ENCODE peak calls at places on chromosomes 3 and 15, in seven cellular contexts. D, S, M, T, Q, L and C are unnamed samples.
A peak's percentile ranks its signal among the peaks of the same experiment; 100 is the strongest.

GRCh38 chr15:35669021-35669420 is 123.1 kb upstream of the DPH6 start:
- DNase-seq in T (no peak), D (no peak), Q (no peak), S (no peak), L (no peak), M (no peak), C (no peak)

GRCh38 chr15:64264511-64264910 is 91.5 kb downstream of the CSNK1G1 start:
- DNase-seq in D (no peak), L (no peak), Q (no peak), S (no peak), M (no peak), T (no peak), C (no peak)

GRCh38 chr3:143897558-143898305 is 49.5 kb upstream of the SLC9A9 start:
- DNase-seq in T (no peak), Q (no peak), S (no peak), M (no peak), D (no peak), L (no peak), C (no peak)

GRCh38 chr3:124467980-124468902 is 262.0 kb upstream of the UMPS start:
- DNase-seq in Q (no peak), M (no peak), L (peak; percentile 20), D (no peak), S (peak; percentile 40), T (peak; percentile 41), C (peak; percentile 43)

GRCh38 chr3:102354818-102355515 is 79.8 kb upstream of the ZPLD1 start:
- DNase-seq in T (no peak), D (no peak), Q (no peak), S (no peak), L (no peak), M (no peak), C (no peak)

GRCh38 chr3:58167431-58168351 is 43.1 kb downstream of the DNASE1L3 start:
- DNase-seq in L (no peak), D (no peak), T (peak; percentile 74), Q (no peak), S (peak; percentile 82), M (peak; percentile 89), C (peak; percentile 77)

GRCh38 chr15:74913041-74913440 is 6.4 kb upstream of the FAM219B start:
- DNase-seq in D (no peak), M (no peak), L (no peak), T (no peak), S (no peak), Q (no peak), C (no peak)

GRCh38 chr15:73800662-73801345 is 47.7 kb upstream of the INSYN1 start:
- DNase-seq in T (no peak), Q (no peak), S (no peak), D (peak; percentile 14), L (no peak), M (peak; percentile 69), C (no peak)

GRCh38 chr3:160949460-160949859 is 155.7 kb downstream of the B3GALNT1 start:
- DNase-seq in D (no peak), Q (no peak), T (no peak), S (no peak), L (no peak), M (no peak), C (no peak)

GRCh38 chr3:5071061-5071460 is 51.0 kb upstream of the ARL8B start:
- DNase-seq in T (no peak), S (no peak), L (no peak), Q (no peak), D (no peak), M (no peak), C (no peak)

GRCh38 chr3:89847955-89848354 is 740.5 kb downstream of the EPHA3 start:
- DNase-seq in T (no peak), L (no peak), D (no peak), Q (no peak), S (no peak), M (no peak), C (no peak)

GRCh38 chr3:30473374-30474051 is 132.9 kb upstream of the TGFBR2 start:
- DNase-seq in M (peak; percentile 84), S (no peak), D (no peak), Q (no peak), T (peak; percentile 23), L (no peak), C (no peak)

DNA sequence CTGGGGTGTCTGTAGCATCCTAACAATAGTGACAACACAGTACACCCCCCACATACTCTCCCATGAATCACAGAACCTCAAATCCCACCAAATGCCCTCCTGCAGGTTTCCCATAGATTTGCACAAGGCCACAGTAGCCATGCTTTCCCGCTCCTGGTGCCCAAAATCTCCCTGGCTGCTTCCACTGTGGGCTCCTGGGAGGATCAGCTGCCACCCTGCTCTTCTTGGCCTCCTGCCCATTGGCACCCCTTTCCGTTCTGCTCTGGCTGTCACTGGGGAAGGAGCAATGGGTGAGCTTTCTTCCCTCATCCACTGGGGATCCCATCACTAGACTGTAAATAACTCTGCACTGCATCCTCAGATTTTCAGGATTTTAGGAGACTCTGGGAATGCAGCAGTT is 92.1 kb upstream of the SLC24A5 start:
- DNase-seq in T (no peak), L (no peak), Q (no peak), D (no peak), S (no peak), M (no peak), C (no peak)
- TF ChIP-seq POLR2A in T (no peak), L (no peak), Q (no peak), D (no peak), S (no peak), M (no peak), C (no peak)

DNA sequence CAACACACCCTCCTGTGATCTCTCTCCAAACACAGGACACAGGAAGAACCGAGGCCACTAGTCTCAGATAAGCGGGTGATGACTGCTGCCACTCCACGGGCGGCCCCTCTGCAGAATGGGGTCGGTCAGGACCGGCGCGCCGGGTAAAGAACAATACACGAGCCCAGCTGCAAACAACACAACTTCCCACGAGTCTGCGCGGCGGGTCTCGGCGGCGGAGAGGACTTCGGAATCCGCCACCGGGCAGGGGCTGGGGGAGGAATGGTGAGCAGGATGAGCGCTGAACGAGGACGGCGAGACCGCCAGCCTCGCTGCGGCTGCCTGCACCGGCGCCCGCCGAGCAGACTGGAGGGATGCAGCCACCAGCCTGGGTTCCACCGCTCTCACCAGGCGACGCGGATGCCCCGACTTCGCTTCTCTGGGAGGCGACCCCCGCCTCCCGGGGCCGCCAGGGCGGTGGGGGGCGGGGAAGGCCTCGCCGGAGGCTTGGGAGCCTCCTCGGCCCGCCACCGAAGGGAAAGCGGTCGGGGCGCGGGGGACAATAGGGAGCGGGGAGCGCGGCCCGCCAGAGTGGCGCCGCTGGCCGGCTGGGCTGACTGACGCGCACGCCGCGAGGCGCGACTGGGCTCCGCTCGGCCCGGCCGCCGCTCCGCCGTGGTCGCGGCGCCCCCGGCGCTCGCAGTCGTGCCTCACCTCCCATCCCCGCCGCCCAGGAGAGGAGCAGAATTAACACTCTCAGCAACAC is 548 bp downstream of the ADAM10 start:
- DNase-seq in T (peak; percentile 53), D (peak; percentile 91), S (peak; percentile 33), L (peak; percentile 39), Q (peak; percentile 56), M (peak; percentile 75), C (peak; percentile 37)
- TF ChIP-seq POLR2AphosphoS5 in T (peak; percentile 10), D (peak; percentile 53), S (no peak), L (peak; percentile 32), Q (peak; percentile 12), M (no peak), C (no peak)

DNA sequence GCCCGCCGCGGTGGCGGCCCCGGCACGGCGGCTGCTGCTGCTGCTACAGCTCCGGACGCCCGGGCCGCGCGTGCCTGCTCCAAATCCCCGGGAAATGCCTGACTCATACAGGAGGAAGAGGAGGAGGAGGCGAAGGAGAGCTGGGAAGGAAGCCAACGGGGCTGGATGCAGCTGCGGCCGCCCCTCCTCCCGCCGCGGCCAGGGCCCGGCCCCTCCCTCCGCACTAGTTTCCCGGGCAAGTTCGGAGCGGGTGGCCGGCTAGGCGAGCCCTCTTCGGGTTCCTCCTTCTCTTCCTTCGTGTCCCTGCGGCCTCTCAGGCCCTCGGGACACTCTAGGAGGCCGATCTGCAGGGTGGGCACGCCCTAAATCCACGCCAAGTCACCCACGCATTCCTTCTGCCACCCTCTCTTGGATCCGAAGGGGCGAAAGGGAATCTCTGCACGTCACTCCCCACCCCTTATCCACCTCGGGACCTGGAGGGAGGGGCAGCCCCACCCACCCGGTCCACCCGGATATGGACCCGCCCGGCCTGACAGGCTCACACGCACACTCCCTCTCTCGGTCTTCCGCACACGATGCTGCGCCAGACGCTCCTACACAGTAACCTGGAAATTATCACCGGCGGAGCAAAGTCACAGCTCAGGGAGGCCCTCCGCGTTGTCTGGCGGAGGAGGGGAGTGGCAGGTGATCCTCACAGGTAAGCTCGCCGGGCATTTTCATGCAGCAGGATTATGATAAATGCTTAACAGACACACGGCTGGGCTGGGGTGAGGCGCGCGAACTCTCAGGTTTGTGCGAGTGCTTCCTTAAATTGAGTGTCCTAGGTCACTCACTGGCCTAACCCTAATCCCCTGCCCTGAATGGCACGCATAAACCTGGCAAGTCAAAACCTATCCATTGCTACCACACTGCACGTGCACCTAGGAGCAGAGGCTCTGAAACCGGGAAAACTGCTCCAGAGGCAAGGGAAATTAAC is at the start of the genes OSBPL10 and ZNF860:
- DNase-seq in D (peak; percentile 90), L (peak; percentile 73), M (peak; percentile 96), T (peak; percentile 90), S (no peak), Q (peak; percentile 80), C (no peak)
- TF ChIP-seq POLR2A in D (no peak), L (peak; percentile 46), M (peak; percentile 10), T (peak; percentile 69), S (no peak), Q (no peak), C (no peak)

GRCh38 chr3:142500211-142500610 is 52.4 kb upstream of the XRN1 start:
- DNase-seq in M (no peak), Q (no peak), D (no peak), S (no peak), T (no peak), L (no peak), C (no peak)

GRCh38 chr3:142497729-142498128 is 49.9 kb upstream of the XRN1 start:
- DNase-seq in Q (no peak), T (no peak), D (no peak), S (no peak), M (no peak), L (no peak), C (no peak)

GRCh38 chr3:142502187-142502985 is 54.5 kb upstream of the XRN1 start:
- DNase-seq in Q (no peak), S (no peak), M (no peak), D (no peak), T (no peak), L (no peak), C (no peak)

GRCh38 chr3:142498397-142499180 is 50.8 kb upstream of the XRN1 start:
- DNase-seq in M (no peak), S (no peak), Q (no peak), T (no peak), L (no peak), D (no peak), C (no peak)

DNA sequence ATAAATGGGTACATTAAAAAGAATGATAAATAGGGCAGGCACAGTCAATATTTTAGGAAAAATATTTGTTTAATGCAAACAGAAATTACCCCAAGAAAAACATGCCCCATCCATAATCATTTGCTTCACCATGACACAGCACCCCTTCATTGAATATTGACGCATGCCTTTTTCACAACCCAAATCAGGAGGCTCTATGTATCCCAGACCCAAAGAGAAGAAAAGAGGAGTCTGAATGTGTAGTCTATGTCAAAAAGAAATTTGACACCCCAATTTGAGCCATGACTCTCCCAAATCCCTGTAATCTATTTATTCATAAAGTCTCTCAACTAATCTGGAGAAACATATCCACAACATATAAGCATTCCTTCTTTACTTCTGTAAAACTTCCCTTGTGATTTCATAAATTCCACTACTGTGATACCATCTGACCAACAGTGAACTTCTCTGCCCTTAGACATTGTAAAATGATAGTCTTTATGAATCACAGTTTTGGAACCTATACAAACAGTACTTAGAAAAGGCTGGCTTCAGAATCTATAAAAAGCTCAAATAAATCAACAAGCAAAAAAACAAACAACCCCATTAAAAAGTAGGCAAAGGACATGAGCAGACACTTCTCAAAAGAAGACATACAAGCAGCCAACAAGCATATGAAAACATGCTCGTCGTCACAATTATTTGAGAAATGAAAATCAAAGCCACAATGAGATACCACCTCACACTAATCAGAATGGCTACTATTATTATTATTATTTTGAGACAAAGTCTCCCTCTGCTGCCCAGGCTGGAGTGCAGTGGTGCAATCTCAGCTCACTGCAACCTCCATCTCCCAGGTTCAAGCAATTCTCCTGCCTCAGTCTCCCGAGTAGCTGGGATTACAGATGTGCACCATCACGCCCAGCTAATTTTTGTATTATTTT is 53.4 kb upstream of the XRN1 start:
- DNase-seq in L (no peak), Q (no peak), S (no peak), M (no peak), T (no peak), D (no peak), C (no peak)
- TF ChIP-seq POLR2AphosphoS5 in L (no peak), Q (no peak), S (no peak), M (no peak), T (no peak), D (no peak), C (no peak)